ENCODE peak calls at places on chromosomes 6 and 20, in seven cellular contexts. W is hepatocyte; T is adrenal gland; Y is IMR-90; U is left lung; B is CD8-positive, alpha-beta T cell; O is pancreas. P is an unnamed sample.

GRCh38 chr20:63235399-63235983 is at the start of gene BIRC7:
- DNase-seq in T (no peak), B (no peak), W (no peak), U (no peak), Y (no peak), O (peak; percentile 55), P (peak; percentile 69)

GRCh38 chr6:105900120-105900937 is 185.8 kb upstream of the PRDM1 start:
- DNase-seq in Y (peak; percentile 91), W (no peak), T (no peak), U (no peak), O (no peak), B (no peak), P (no peak)

GRCh38 chr6:5665667-5666066 is 341.1 kb downstream of the NRN1 start:
- DNase-seq in U (no peak), Y (no peak), B (no peak), T (no peak), W (no peak), O (no peak), P (no peak)

GRCh38 chr20:21433329-21433890 is 36.1 kb upstream of the NKX2-4 start:
- DNase-seq in W (peak; percentile 4), U (no peak), Y (peak; percentile 31), O (no peak), B (no peak), T (no peak), P (no peak)

GRCh38 chr6:3281669-3282460 is 23.1 kb downstream of the PSMG4 start:
- DNase-seq in O (no peak), U (no peak), W (no peak), T (peak; percentile 33), Y (peak; percentile 85), B (no peak), P (no peak)

GRCh38 chr6:131061041-131061770 is 1.8 kb downstream of the EPB41L2 start:
- DNase-seq in O (no peak), W (peak; percentile 11), U (no peak), T (no peak), B (no peak), Y (peak; percentile 67), P (no peak)

GRCh38 chr6:42294759-42295158 is 77.1 kb upstream of the MRPS10 start:
- DNase-seq in B (no peak), W (no peak), T (peak; percentile 44), O (no peak), U (no peak), Y (peak; percentile 76), P (no peak)

GRCh38 chr6:84801250-84801649 is 36.9 kb upstream of the TBX18 start:
- DNase-seq in Y (no peak), O (no peak), U (no peak), T (no peak), W (no peak), B (no peak), P (no peak)

GRCh38 chr6:473759-474453 is 82.4 kb downstream of the IRF4 start:
- DNase-seq in O (no peak), B (no peak), U (peak; percentile 55), W (no peak), Y (no peak), T (no peak), P (no peak)

GRCh38 chr6:162856885-162857284 is 129.1 kb downstream of the PACRG start:
- DNase-seq in Y (peak; percentile 60), O (no peak), W (peak; percentile 80), T (peak; percentile 62), B (no peak), U (no peak), P (no peak)

GRCh38 chr20:2955257-2955950 is 82.1 kb downstream of the PTPRA start:
- DNase-seq in B (no peak), U (no peak), O (no peak), W (no peak), T (no peak), Y (no peak), P (no peak)

GRCh38 chr6:144675231-144675861 is 390.2 kb downstream of the UTRN start:
- DNase-seq in O (no peak), W (peak; percentile 34), B (no peak), U (no peak), Y (peak; percentile 52), T (peak; percentile 46), P (no peak)

GRCh38 chr6:145809211-145809610 is 5.4 kb downstream of the FBXO30 start:
- DNase-seq in U (no peak), O (no peak), B (no peak), Y (no peak), T (no peak), W (no peak), P (no peak)

GRCh38 chr6:27157461-27158315 is 89.8 kb upstream of the PRSS16 start:
- DNase-seq in U (peak; percentile 83), W (peak; percentile 86), O (peak; percentile 65), Y (peak; percentile 77), T (peak; percentile 54), B (peak; percentile 74), P (peak; percentile 73)

DNA sequence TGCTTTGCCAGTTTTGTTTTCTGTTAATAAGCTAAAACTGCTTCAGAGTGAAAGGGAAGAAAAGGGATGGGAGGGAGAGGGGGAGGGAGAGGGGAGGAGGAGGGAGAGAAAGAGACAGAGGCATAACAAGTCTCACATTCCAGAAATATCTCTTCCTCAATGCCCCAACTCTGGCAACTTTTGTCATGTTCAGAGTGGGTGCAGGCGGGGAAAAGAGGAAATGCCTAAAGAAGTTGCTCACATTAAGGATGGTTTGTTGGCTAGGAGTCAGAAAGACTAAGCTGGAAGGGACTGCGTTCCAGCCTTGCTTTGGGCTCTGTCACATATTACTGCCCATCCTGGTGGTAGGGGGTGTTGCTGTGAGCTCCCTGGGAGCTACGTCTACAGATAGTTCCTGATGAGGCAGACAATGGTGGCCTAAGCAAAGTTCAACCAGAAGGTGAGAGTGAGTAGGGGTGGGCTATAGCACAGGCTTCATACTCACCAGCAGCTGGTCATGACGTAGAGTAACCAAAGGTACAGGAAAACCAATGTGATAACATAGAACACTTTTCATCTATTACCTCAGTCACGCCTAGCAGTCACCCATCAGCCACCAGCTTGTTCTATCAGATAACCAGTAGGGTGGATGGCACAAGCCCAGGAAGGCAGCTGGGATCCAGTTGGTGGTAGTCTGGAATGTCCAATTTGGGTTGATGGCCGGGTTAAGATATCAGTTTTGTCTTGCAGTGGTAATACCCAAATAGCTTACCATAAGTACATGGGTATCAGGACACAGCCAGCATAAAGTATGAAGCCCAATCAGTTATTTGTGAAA is 2.1 kb downstream of the TSPYL4 start:
- DNase-seq in U (no peak), W (no peak), Y (peak; percentile 80), B (no peak), T (no peak), O (no peak), P (no peak)
- H3K4me1 ChIP-seq in U (peaks cover 53% of the 10 kb centered on the region), W (peaks cover 34% of the 10 kb centered on the region), Y (peaks cover 22% of the 10 kb centered on the region), B (peaks cover 37% of the 10 kb centered on the region), T (peaks cover 42% of the 10 kb centered on the region), O (peaks cover 20% of the 10 kb centered on the region), P (peaks cover 57% of the 10 kb centered on the region)

GRCh38 chr6:52577022-52577777 is at the start of gene TRAM2:
- DNase-seq in W (peak; percentile 95), O (peak; percentile 88), T (peak; percentile 82), B (peak; percentile 72), U (peak; percentile 97), Y (peak; percentile 74), P (peak; percentile 91)

GRCh38 chr6:52574709-52575489 is 2.0 kb downstream of the TRAM2 start:
- DNase-seq in Y (no peak), B (peak; percentile 48), O (no peak), U (no peak), T (no peak), W (peak; percentile 74), P (peak; percentile 57)

GRCh38 chr6:52576054-52576391 is 837 bp downstream of the TRAM2 start:
- DNase-seq in B (no peak), O (no peak), U (no peak), Y (no peak), T (peak; percentile 32), W (no peak), P (no peak)

GRCh38 chr6:52576392-52577021 is 353 bp downstream of the TRAM2 start:
- DNase-seq in T (peak; percentile 71), W (peak; percentile 88), Y (peak; percentile 85), B (peak; percentile 26), O (peak; percentile 83), U (peak; percentile 87), P (no peak)

DNA sequence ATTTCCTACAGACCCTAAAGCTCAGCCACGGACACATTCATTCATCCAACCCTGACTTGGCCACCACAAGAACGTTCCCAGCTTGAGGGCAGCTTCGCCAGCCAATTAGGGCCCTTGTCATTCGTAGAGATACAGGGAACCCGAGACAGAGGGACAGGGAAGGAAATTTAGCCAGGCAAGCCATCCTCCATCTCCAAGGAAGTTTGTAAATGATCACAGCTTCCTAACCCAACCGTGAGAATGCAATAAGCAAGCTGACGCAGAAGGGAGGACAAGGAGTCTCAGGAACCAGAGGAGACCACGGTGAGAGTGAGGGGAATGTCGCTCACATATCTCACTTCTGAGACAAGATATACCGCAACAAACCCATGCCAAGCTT is 1.4 kb downstream of the TRAM2 start:
- DNase-seq in B (no peak), U (no peak), Y (no peak), T (no peak), O (no peak), W (no peak), P (no peak)
- H3K4me1 ChIP-seq in B (peaks cover 44% of the 10 kb centered on the region), U (peaks cover 54% of the 10 kb centered on the region), Y (peaks cover 23% of the 10 kb centered on the region), T (peaks cover 25% of the 10 kb centered on the region), O (peaks cover 4% of the 10 kb centered on the region), W (peaks cover 46% of the 10 kb centered on the region), P (peaks cover 58% of the 10 kb centered on the region)

DNA sequence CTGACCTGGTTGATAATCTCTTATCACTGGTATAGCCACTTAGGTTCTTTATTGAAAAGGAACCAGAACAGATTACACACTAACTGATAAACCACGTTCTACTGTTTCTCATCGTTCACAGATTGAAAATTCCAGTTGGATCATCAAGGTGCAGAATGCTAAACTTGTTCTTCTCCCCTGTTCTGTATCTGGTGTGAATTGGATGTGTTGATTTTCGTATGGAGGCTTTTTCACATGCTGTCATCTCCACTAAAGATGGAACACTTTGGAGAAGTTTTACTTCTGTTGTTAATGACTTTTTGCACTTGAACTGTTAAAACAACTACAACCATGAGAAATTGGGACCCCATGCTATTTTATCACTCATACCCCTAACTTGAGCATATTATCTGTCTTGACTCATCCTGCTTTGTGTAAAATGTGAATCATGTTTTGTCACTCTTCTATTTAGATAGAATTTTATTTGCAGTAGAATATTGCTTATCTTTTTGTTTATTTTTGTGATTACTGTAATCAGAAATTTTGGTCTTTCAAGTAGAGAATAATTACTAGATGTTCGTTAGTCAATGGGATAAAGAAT is 17.5 kb downstream of the VAPB start:
- DNase-seq in U (no peak), Y (peak; percentile 22), B (no peak), O (no peak), T (no peak), W (no peak), P (no peak)
- H3K4me1 ChIP-seq in U (peaks cover 51% of the 10 kb centered on the region), Y (peaks cover 5% of the 10 kb centered on the region), B (peaks cover 43% of the 10 kb centered on the region), O (peaks cover 14% of the 10 kb centered on the region), T (peaks cover 48% of the 10 kb centered on the region), W (peaks cover 7% of the 10 kb centered on the region), P (peaks cover 46% of the 10 kb centered on the region)

GRCh38 chr6:166621114-166621540 is 5.9 kb downstream of the RPS6KA2 start:
- DNase-seq in Y (no peak), O (no peak), B (no peak), U (no peak), T (no peak), W (no peak), P (no peak)
- H3K4me1 ChIP-seq in Y (peaks cover 34% of the 10 kb centered on the region), O (peaks cover 15% of the 10 kb centered on the region), B (peaks cover 3% of the 10 kb centered on the region), U (peaks cover 85% of the 10 kb centered on the region), T (peaks cover 6% of the 10 kb centered on the region), W (peaks cover 36% of the 10 kb centered on the region), P (peaks cover 88% of the 10 kb centered on the region)

P was measured in lower lobe of right lung.